ENCODE peak calls at places on chromosomes 6 and 20, in seven cellular contexts. H is amniotic stem cell, V is heart right ventricle, N is right lobe of liver, L is T-helper 9 cell, S is NCI-H446 treated with DMSO at 0.1 percent for 48 hours, A is Calu3. X is an unnamed sample.

GRCh38 chr20:20267685-20268429 is 100.0 kb upstream of the INSM1 start:
- DNase-seq in H (no peak), A (no peak), L (no peak), S (no peak), N (no peak), V (no peak), X (peak; percentile 69)

GRCh38 chr6:150659046-150659763 is 59.5 kb downstream of the PLEKHG1 start:
- DNase-seq in A (no peak), S (no peak), N (no peak), L (no peak), H (no peak), V (no peak), X (peak; percentile 4)

GRCh38 chr20:20215976-20216727 is 151.8 kb upstream of the INSM1 start:
- DNase-seq in N (no peak), S (peak; percentile 92), V (peak; percentile 66), L (no peak), H (no peak), A (no peak), X (peak; percentile 87)

GRCh38 chr20:34165246-34165645 is 53.2 kb upstream of the EIF2S2 start:
- DNase-seq in S (no peak), L (no peak), N (no peak), H (no peak), A (no peak), V (no peak), X (no peak)

GRCh38 chr6:125759959-125760457 is 10.6 kb downstream of the HEY2 start:
- DNase-seq in A (no peak), S (no peak), H (no peak), V (no peak), N (no peak), L (no peak), X (no peak)

GRCh38 chr6:73985891-73986290 is 289.9 kb downstream of the CD109 start:
- DNase-seq in N (no peak), S (no peak), H (no peak), V (no peak), L (no peak), A (peak; percentile 35), X (peak; percentile 22)

GRCh38 chr20:57464642-57465211 is 60.2 kb downstream of the CTCFL start:
- DNase-seq in V (no peak), S (no peak), H (no peak), L (no peak), N (peak; percentile 66), A (peak; percentile 53), X (no peak)

GRCh38 chr6:161557333-161558107 is 283.7 kb upstream of the AGPAT4 start:
- DNase-seq in S (no peak), L (no peak), N (no peak), H (no peak), A (peak; percentile 8), V (no peak), X (no peak)

GRCh38 chr6:152124432-152125074 is 317.1 kb downstream of the ESR1 start:
- DNase-seq in S (peak; percentile 18), H (peak; percentile 38), V (no peak), A (no peak), N (no peak), L (no peak), X (peak; percentile 2)

X was measured in NCI-H1694.